ENCODE peak calls at places on chromosomes 16 and 17, in seven cellular contexts. O, I, M, A, Y, E and Q are unnamed samples.

GRCh38 chr17:9021985-9022552 is 759 bp downstream of the NTN1 start:
- DNase-seq in O (no peak), I (no peak), M (no peak), A (no peak), Y (peak), E (no peak), Q (no peak)

GRCh38 chr17:80920406-80920805 is 71.2 kb upstream of the CHMP6 start:
- DNase-seq in O (peak), I (peak), M (no peak), A (no peak), Y (no peak), E (no peak), Q (no peak)

GRCh38 chr17:63274156-63274555 is 171.9 kb downstream of the CYB561 start:
- DNase-seq in O (no peak), I (no peak), M (no peak), A (no peak), Y (no peak), E (no peak), Q (no peak)

GRCh38 chr16:12958366-12958765 is 57.0 kb downstream of the SHISA9 start:
- DNase-seq in O (no peak), I (no peak), M (no peak), A (no peak), Y (no peak), E (no peak), Q (no peak)

GRCh38 chr17:32518856-32519768 is 32.3 kb downstream of the CDK5R1 start:
- DNase-seq in O (peak), I (no peak), M (no peak), A (peak), Y (peak), E (no peak), Q (peak)

GRCh38 chr17:3012926-3013581 is 50.4 kb downstream of the OR1D5 start:
- DNase-seq in O (peak), I (peak), M (peak), A (peak), Y (peak), E (peak), Q (no peak)

GRCh38 chr17:21370430-21370829 is 5.7 kb upstream of the KCNJ12 start:
- DNase-seq in O (no peak), I (no peak), M (no peak), A (peak), Y (no peak), E (no peak), Q (no peak)

GRCh38 chr17:44925731-44926697 is 10.7 kb upstream of the GFAP start:
- DNase-seq in O (no peak), I (peak), M (no peak), A (peak), Y (no peak), E (no peak), Q (no peak)

GRCh38 chr17:17738901-17739300 is 57.6 kb downstream of the RAI1 start:
- DNase-seq in O (no peak), I (no peak), M (no peak), A (peak), Y (no peak), E (no peak), Q (no peak)

GRCh38 chr17:45372325-45372869 is 55.6 kb upstream of the MAP3K14 start:
- DNase-seq in O (no peak), I (no peak), M (no peak), A (no peak), Y (peak), E (peak), Q (no peak)

GRCh38 chr17:27585153-27585681 is 45.8 kb upstream of the LGALS9 start:
- DNase-seq in O (no peak), I (no peak), M (no peak), A (no peak), Y (no peak), E (no peak), Q (no peak)

GRCh38 chr16:11692651-11693050 is 24.4 kb downstream of the SNN start:
- DNase-seq in O (no peak), I (no peak), M (no peak), A (no peak), Y (no peak), E (no peak), Q (peak)

GRCh38 chr16:82384017-82384416 is 214.0 kb upstream of the MPHOSPH6 start:
- DNase-seq in O (no peak), I (no peak), M (no peak), A (no peak), Y (no peak), E (no peak), Q (no peak)

GRCh38 chr16:50011707-50012106 is 13.3 kb upstream of the CNEP1R1 start:
- DNase-seq in O (no peak), I (peak), M (no peak), A (no peak), Y (no peak), E (no peak), Q (no peak)

GRCh38 chr17:37506678-37507077 is 17.0 kb downstream of the DUSP14 start:
- DNase-seq in O (no peak), I (no peak), M (peak), A (no peak), Y (peak), E (no peak), Q (no peak)

GRCh38 chr17:75270218-75270965 is 639 bp downstream of the MIF4GD start:
- DNase-seq in O (peak), I (peak), M (peak), A (peak), Y (peak), E (peak), Q (no peak)

GRCh38 chr17:17075037-17075755 is 32.9 kb downstream of the MPRIP start:
- DNase-seq in O (peak), I (peak), M (no peak), A (peak), Y (no peak), E (no peak), Q (no peak)

GRCh38 chr16:54342966-54343365 is 56.4 kb upstream of the IRX3 start:
- DNase-seq in O (no peak), I (no peak), M (no peak), A (no peak), Y (no peak), E (peak), Q (no peak)

GRCh38 chr16:20747030-20747816 is 5.6 kb upstream of the THUMPD1 start:
- DNase-seq in O (no peak), I (no peak), M (no peak), A (no peak), Y (no peak), E (no peak), Q (no peak)

GRCh38 chr17:31397256-31397939 is 5.9 kb downstream of the RAB11FIP4 start:
- DNase-seq in O (no peak), I (no peak), M (no peak), A (no peak), Y (peak), E (no peak), Q (no peak)

GRCh38 chr17:73338050-73338491 is 26.3 kb upstream of the CDC42EP4 start:
- DNase-seq in O (peak), I (no peak), M (no peak), A (no peak), Y (no peak), E (no peak), Q (no peak)

GRCh38 chr17:51601622-51602261 is 341.4 kb downstream of the UTP18 start:
- DNase-seq in O (no peak), I (no peak), M (peak), A (no peak), Y (no peak), E (no peak), Q (no peak)

GRCh38 chr17:43754947-43755346 is 3.6 kb downstream of the SOST start:
- DNase-seq in O (no peak), I (no peak), M (no peak), A (no peak), Y (no peak), E (no peak), Q (no peak)

GRCh38 chr17:68581863-68582645 is 19.1 kb downstream of the FAM20A start:
- DNase-seq in O (no peak), I (peak), M (no peak), A (no peak), Y (no peak), E (no peak), Q (no peak)

GRCh38 chr16:81137012-81137335 is 40.8 kb upstream of the GCSH start:
- DNase-seq in O (no peak), I (no peak), M (no peak), A (peak), Y (no peak), E (no peak), Q (no peak)

GRCh38 chr17:62724398-62725146 is 83.5 kb downstream of the MARCHF10 start:
- DNase-seq in O (no peak), I (no peak), M (peak), A (no peak), Y (peak), E (no peak), Q (peak)

GRCh38 chr16:70392606-70393005 is 45.9 kb downstream of the DDX19A start:
- DNase-seq in O (no peak), I (no peak), M (no peak), A (no peak), Y (no peak), E (no peak), Q (no peak)

GRCh38 chr16:89049484-89050118 is 44.1 kb upstream of the ACSF3 start:
- DNase-seq in O (no peak), I (no peak), M (no peak), A (no peak), Y (no peak), E (no peak), Q (no peak)

GRCh38 chr17:59521465-59522126 is 43.8 kb upstream of the DHX40 start:
- DNase-seq in O (peak), I (peak), M (peak), A (peak), Y (peak), E (no peak), Q (peak)

GRCh38 chr17:55527520-55528118 is 16.4 kb upstream of the SMIM36 start:
- DNase-seq in O (peak), I (no peak), M (peak), A (peak), Y (peak), E (peak), Q (no peak)

DNA sequence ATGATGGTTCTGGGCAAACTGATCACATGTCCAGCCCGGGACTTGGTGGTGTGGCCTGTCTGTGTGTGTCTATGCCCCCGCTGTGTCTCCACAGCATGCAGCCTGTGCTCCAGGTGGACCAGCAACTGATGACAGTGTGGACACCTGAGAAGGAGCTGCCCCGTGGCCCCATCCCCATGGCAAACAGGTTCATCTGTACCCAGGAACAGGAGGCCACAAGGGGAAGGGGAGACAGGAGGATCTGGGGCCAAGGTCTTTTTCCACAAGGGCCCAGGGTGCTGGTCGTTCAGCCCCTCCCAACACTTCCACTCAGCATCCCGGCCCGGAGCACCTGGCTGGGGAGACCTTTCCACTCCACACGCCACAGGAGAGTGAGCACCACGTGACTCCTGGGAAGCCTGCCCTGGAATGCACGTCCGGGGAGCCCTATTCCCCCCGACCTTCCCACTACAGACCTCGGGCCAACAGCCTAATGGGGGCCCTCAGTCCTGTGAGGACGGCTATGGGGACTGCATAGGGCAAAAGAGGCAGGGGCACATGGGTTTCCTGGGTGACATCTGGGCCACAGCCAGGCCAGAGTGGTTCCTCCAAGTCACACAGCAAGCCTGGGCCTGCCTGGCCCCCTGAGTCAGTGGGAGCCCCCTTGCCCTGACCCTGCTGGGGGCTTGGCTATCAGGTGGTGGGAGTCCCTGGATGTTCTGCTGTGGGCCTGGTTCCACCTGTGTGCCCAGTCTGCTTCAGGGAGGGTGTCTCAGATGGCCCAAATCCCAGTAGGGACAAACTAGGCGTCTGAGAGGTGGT is 20.8 kb upstream of the NXPH3 start:
- DNase-seq in O (no peak), I (no peak), M (no peak), A (no peak), Y (no peak), E (no peak), Q (no peak)
- TF ChIP-seq CTCF in O (no peak), I (no peak), M (no peak), A (no peak), Y (no peak), E (no peak), Q (no peak)

GRCh38 chr16:66547101-66547989 is 2.6 kb downstream of the TK2 start:
- DNase-seq in O (no peak), I (no peak), M (no peak), A (no peak), Y (no peak), E (no peak), Q (no peak)

GRCh38 chr16:66551362-66551761 is 1.0 kb upstream of the CKLF start:
- DNase-seq in O (no peak), I (peak), M (peak), A (no peak), Y (peak), E (no peak), Q (peak)

GRCh38 chr16:66549284-66550131 is at the start of gene TK2:
- DNase-seq in O (peak), I (peak), M (peak), A (peak), Y (peak), E (no peak), Q (peak)

GRCh38 chr16:66548068-66548467 is 1.9 kb downstream of the TK2 start:
- DNase-seq in O (no peak), I (no peak), M (no peak), A (no peak), Y (no peak), E (no peak), Q (no peak)

DNA sequence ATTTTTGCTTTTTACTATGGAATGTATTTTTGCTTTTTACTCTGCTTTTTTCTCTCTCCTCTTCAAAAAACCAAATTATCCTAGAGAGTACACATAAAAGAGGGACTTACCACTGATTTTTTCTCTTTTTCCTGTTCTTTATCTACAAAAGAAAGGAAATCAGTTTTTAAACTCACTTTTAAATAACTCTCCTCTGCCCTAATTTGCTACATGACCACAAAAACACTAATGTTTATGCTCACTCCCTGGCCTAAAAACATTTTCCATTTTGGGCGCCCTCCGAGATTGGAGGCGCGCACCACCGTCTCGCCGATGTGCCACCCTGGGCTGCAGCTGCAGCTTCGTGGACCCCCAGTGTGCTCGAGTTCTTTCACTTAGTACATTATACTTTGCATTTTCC is 1.1 kb downstream of the TK2 start:
- DNase-seq in O (no peak), I (no peak), M (no peak), A (no peak), Y (no peak), E (no peak), Q (no peak)
- TF ChIP-seq CTCF in O (no peak), I (no peak), M (no peak), A (no peak), Y (no peak), E (no peak), Q (no peak)

GRCh38 chr16:65667013-65667578 is 545.2 kb upstream of the CDH11 start:
- DNase-seq in O (no peak), I (no peak), M (no peak), A (no peak), Y (peak), E (no peak), Q (no peak)
- TF ChIP-seq CTCF in O (no peak), I (no peak), M (no peak), A (no peak), Y (peak), E (no peak), Q (no peak)

GRCh38 chr17:67427410-67427809 is 50.3 kb downstream of the PITPNC1 start:
- DNase-seq in O (no peak), I (no peak), M (no peak), A (no peak), Y (no peak), E (no peak), Q (no peak)
- TF ChIP-seq CTCF in O (no peak), I (no peak), M (no peak), A (no peak), Y (no peak), E (no peak), Q (no peak)

GRCh38 chr16:2267913-2268666 is at the start of gene RNPS1:
- DNase-seq in O (peak), I (peak), M (peak), A (peak), Y (peak), E (peak), Q (peak)
- TF ChIP-seq CTCF in O (peak), I (no peak), M (no peak), A (no peak), Y (no peak), E (no peak), Q (no peak)

GRCh38 chr17:79702071-79702470 is 28.7 kb upstream of the ENPP7 start:
- DNase-seq in O (no peak), I (no peak), M (no peak), A (no peak), Y (peak), E (no peak), Q (no peak)
- TF ChIP-seq CTCF in O (no peak), I (no peak), M (no peak), A (no peak), Y (peak), E (no peak), Q (no peak)

GRCh38 chr16:16096161-16096857 is 127.0 kb downstream of the ABCC6 start:
- DNase-seq in O (peak), I (no peak), M (no peak), A (no peak), Y (no peak), E (no peak), Q (no peak)
- TF ChIP-seq CTCF in O (no peak), I (no peak), M (no peak), A (no peak), Y (peak), E (no peak), Q (no peak)

DNA sequence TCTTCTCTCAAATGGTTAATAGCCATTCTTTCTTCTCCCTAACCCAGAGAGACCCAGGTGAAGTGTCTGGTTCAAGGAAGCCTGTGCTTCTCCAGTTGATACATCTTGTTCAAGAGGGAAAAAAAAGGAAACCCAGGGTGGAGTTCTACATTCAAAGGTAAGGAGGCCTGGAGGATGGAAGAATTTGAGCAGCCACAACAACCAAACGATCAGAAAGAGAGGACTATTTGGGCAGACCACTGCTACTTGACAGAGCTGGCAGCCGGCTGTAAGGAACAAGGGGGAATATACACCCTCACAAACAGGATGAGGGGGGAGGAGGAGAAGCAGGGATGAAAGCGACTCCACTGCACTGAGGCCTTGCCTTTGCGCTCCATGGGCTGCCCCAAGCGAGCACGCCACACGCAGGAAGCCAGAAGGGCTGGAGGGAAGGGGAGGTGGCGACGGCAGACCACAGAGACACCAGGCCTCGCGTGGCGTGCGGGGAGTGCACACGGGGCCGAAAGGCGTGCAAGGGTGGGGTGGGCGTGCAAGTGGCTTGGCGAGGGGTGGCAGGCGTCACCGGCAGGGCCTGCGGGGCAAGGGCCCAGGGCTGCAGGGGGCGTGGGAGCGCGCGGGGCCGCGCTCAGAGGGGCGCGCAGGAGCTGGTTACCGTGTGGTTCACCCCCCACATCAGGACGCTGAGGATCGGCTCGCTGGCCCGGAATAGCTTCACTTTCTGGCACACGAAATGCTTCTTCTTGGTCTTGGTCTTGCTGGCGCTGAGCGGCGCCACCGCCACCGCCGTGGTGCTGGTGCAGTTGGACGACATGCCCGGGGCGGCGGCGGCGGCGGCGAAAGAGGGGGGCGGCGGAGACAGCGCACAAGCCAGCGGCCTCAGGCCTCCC is 499 bp downstream of the PIP4K2B start:
- DNase-seq in O (no peak), I (peak), M (peak), A (no peak), Y (peak), E (no peak), Q (peak)
- TF ChIP-seq CTCF in O (no peak), I (no peak), M (no peak), A (no peak), Y (no peak), E (no peak), Q (no peak)